ENCODE peak calls at places on chromosome 6, in four cellular contexts. R is B cell, U is cortex of kidney, K is posterior vena cava. S is an unnamed sample.

GRCh38 chr6:91412532-91412931 is 825.7 kb upstream of the MAP3K7 start:
- DNase-seq in R (no peak), K (no peak), U (no peak), S (no peak)

GRCh38 chr6:168968228-168968627 is 285.4 kb downstream of the THBS2 start:
- DNase-seq in K (peak), R (no peak), U (no peak), S (no peak)

GRCh38 chr6:149895702-149896310 is 2.1 kb downstream of the RAET1E start:
- DNase-seq in U (no peak), K (no peak), R (no peak), S (no peak)

GRCh38 chr6:30037182-30037788 is 23.8 kb upstream of the POLR1H start:
- DNase-seq in R (peak), K (no peak), U (no peak), S (no peak)

GRCh38 chr6:45350186-45350585 is 22.1 kb downstream of the RUNX2 start:
- DNase-seq in K (no peak), R (no peak), U (no peak), S (no peak)

GRCh38 chr6:140445474-140446004 is 1071.1 kb upstream of the CITED2 start:
- DNase-seq in K (no peak), U (no peak), R (no peak), S (no peak)

GRCh38 chr6:24445704-24446103 is 43.0 kb downstream of the MRS2 start:
- DNase-seq in R (no peak), U (no peak), K (no peak), S (no peak)

GRCh38 chr6:163164175-163164900 is 250.2 kb upstream of the QKI start:
- DNase-seq in R (no peak), K (no peak), U (no peak), S (no peak)

GRCh38 chr6:108157972-108158441 is 7.8 kb upstream of the NR2E1 start:
- DNase-seq in R (peak), K (no peak), U (no peak), S (no peak)

GRCh38 chr6:111551521-111552231 is 54.0 kb downstream of the TRAF3IP2 start:
- DNase-seq in R (no peak), U (no peak), K (no peak), S (no peak)

GRCh38 chr6:31850765-31851484 is 11.7 kb downstream of the NEU1 start:
- DNase-seq in U (no peak), K (no peak), R (no peak), S (no peak)

GRCh38 chr6:160127270-160128124 is 5.9 kb downstream of the SLC22A1 start:
- DNase-seq in K (no peak), R (no peak), U (no peak), S (peak)

GRCh38 chr6:3732345-3733141 is 19.0 kb downstream of the PXDC1 start:
- DNase-seq in R (peak), U (no peak), K (peak), S (no peak)

GRCh38 chr6:50889492-50889891 is 70.8 kb downstream of the TFAP2B start:
- DNase-seq in R (no peak), U (no peak), K (no peak), S (no peak)

GRCh38 chr6:30752164-30752927 is 8.0 kb upstream of the IER3 start:
- DNase-seq in U (no peak), R (no peak), K (peak), S (peak)

GRCh38 chr6:166515072-166515810 is 71.2 kb downstream of the RAMACL start:
- DNase-seq in K (no peak), U (no peak), R (no peak), S (no peak)

GRCh38 chr6:41785689-41786450 is 1.6 kb upstream of the TOMM6 start:
- DNase-seq in K (no peak), R (no peak), U (no peak), S (no peak)

GRCh38 chr6:95530176-95530799 is 47.0 kb upstream of the MANEA start:
- DNase-seq in K (no peak), R (no peak), U (no peak), S (no peak)

GRCh38 chr6:30914854-30915590 is 984 bp downstream of the VARS2 start:
- DNase-seq in K (no peak), U (no peak), R (peak), S (no peak)

GRCh38 chr6:4488389-4488788 is 287.8 kb upstream of the CDYL start:
- DNase-seq in R (no peak), K (no peak), U (no peak), S (no peak)

GRCh38 chr6:88480822-88481221 is 314.7 kb upstream of the CNR1 start:
- DNase-seq in K (no peak), R (no peak), U (no peak), S (no peak)

GRCh38 chr6:121520337-121521163 is 85.1 kb downstream of the GJA1 start:
- DNase-seq in K (no peak), U (no peak), R (no peak), S (no peak)

GRCh38 chr6:34236423-34237315 is at the start of gene HMGA1:
- DNase-seq in R (peak), K (peak), U (no peak), S (no peak)

GRCh38 chr6:41036601-41037000 is 2.4 kb downstream of the UNC5CL start:
- DNase-seq in R (no peak), K (no peak), U (no peak), S (no peak)

GRCh38 chr6:68976260-68976659 is 341.2 kb downstream of the ADGRB3 start:
- DNase-seq in R (no peak), K (no peak), U (no peak), S (no peak)

GRCh38 chr6:5995705-5996686 is 10.7 kb downstream of the NRN1 start:
- DNase-seq in R (peak), U (no peak), K (peak), S (no peak)

GRCh38 chr6:56851104-56851503 is 103.8 kb upstream of the BEND6 start:
- DNase-seq in K (no peak), R (no peak), U (no peak), S (no peak)

GRCh38 chr6:136592930-136593673 is 42.9 kb upstream of the MAP7 start:
- DNase-seq in U (no peak), R (no peak), K (no peak), S (no peak)

GRCh38 chr6:110039996-110040383 is 61.9 kb downstream of the GPR6 start:
- DNase-seq in K (no peak), R (peak), U (no peak), S (no peak)

GRCh38 chr6:143555071-143555492 is 43.6 kb upstream of the FUCA2 start:
- DNase-seq in R (no peak), U (no peak), K (no peak), S (no peak)

GRCh38 chr6:40713002-40713719 is 126.0 kb upstream of the LRFN2 start:
- DNase-seq in U (no peak), R (no peak), K (no peak), S (peak)

GRCh38 chr6:158818008-158818579 is 1.1 kb downstream of the EZR start:
- DNase-seq in R (peak), U (no peak), K (peak), S (peak)